ENCODE peak calls at places on chromosomes 13 and 19, in ten cellular contexts. A, D, X, V, G, U, Q, L, R and F are unnamed samples.

GRCh38 chr19:35249848-35250711 is 1.3 kb downstream of the LSR start:
- DNase-seq in Q (no peak), R (no peak), V (no peak), A (no peak), L (no peak), X (no peak), U (peak; percentile 76), G (peak; percentile 16), D (no peak), F (no peak)

GRCh38 chr19:51586103-51586728 is 15.1 kb downstream of the ZNF175 start:
- DNase-seq in X (no peak), D (no peak), L (no peak), U (no peak), R (no peak), V (no peak), G (no peak), Q (no peak), A (no peak), F (no peak)

GRCh38 chr19:16205205-16206045 is 7.7 kb downstream of the AP1M1 start:
- DNase-seq in X (peak; percentile 50), U (peak; percentile 51), D (no peak), V (no peak), G (no peak), A (no peak), Q (no peak), R (no peak), L (no peak), F (no peak)

GRCh38 chr19:2811735-2812413 is 7.8 kb upstream of the ZNF554 start:
- DNase-seq in X (no peak), U (no peak), D (no peak), G (no peak), R (no peak), A (no peak), Q (no peak), V (no peak), L (no peak), F (no peak)

GRCh38 chr13:59176775-59177174 is 987.0 kb downstream of the DIAPH3 start:
- DNase-seq in Q (no peak), A (peak; percentile 12), G (peak; percentile 16), V (no peak), X (no peak), U (no peak), R (no peak), D (no peak), L (no peak), F (no peak)

GRCh38 chr13:74047925-74048324 is 86.3 kb downstream of the KLF12 start:
- DNase-seq in R (no peak), L (no peak), Q (no peak), A (no peak), U (no peak), V (no peak), G (no peak), D (no peak), X (no peak), F (no peak)

GRCh38 chr13:64206430-64207225 is 2791.0 kb upstream of the PCDH20 start:
- DNase-seq in R (no peak), L (no peak), D (no peak), U (peak; percentile 59), Q (no peak), A (no peak), G (no peak), V (no peak), X (no peak), F (no peak)

GRCh38 chr19:13085673-13086072 is 17.0 kb downstream of the LYL1 start:
- DNase-seq in V (no peak), R (no peak), X (no peak), D (no peak), L (no peak), G (no peak), U (no peak), Q (no peak), A (no peak), F (no peak)

GRCh38 chr19:42109896-42110295 is 22.4 kb downstream of the POU2F2 start:
- DNase-seq in Q (no peak), L (no peak), G (no peak), A (no peak), V (no peak), U (no peak), R (no peak), D (no peak), X (no peak), F (no peak)

GRCh38 chr13:27965740-27966640 is 3.1 kb downstream of the CDX2 start:
- DNase-seq in R (no peak), D (no peak), L (no peak), V (peak; percentile 59), X (no peak), A (no peak), G (peak; percentile 37), Q (no peak), U (no peak), F (no peak)

GRCh38 chr19:3073931-3074595 is 11.8 kb upstream of the TLE5 start:
- DNase-seq in D (no peak), R (no peak), U (no peak), X (no peak), A (no peak), G (no peak), L (no peak), V (no peak), Q (no peak), F (no peak)

GRCh38 chr13:93328943-93329342 is 102.3 kb downstream of the GPC6 start:
- DNase-seq in U (no peak), X (no peak), L (no peak), G (no peak), D (no peak), Q (no peak), A (no peak), V (no peak), R (no peak), F (no peak)

GRCh38 chr13:44159633-44160279 is 213.9 kb upstream of the SERP2 start:
- DNase-seq in G (no peak), U (no peak), L (no peak), X (no peak), D (no peak), V (no peak), Q (no peak), A (no peak), R (no peak), F (no peak)

GRCh38 chr19:5804516-5805464 is at the start of gene NRTN:
- DNase-seq in X (no peak), Q (no peak), V (peak; percentile 63), R (peak; percentile 44), U (peak; percentile 82), L (no peak), A (peak; percentile 84), G (peak; percentile 85), D (peak; percentile 48), F (no peak)

GRCh38 chr19:19538077-19538764 is at the start of gene CILP2:
- DNase-seq in X (peak; percentile 49), R (peak; percentile 55), Q (no peak), L (no peak), G (peak; percentile 76), U (no peak), V (peak; percentile 93), A (peak; percentile 88), D (peak; percentile 87), F (no peak)

GRCh38 chr13:109747524-109747923 is 38.9 kb downstream of the IRS2 start:
- DNase-seq in X (no peak), G (no peak), R (no peak), L (no peak), U (no peak), Q (no peak), D (no peak), A (no peak), V (no peak), F (no peak)

GRCh38 chr19:55647732-55648656 is at the start of gene CCDC106:
- DNase-seq in R (peak; percentile 55), D (peak; percentile 81), L (peak; percentile 86), Q (peak; percentile 62), V (peak; percentile 79), G (peak; percentile 70), X (peak; percentile 74), U (peak; percentile 90), A (peak; percentile 68), F (peak; percentile 73)

GRCh38 chr19:38727306-38727867 is 16.9 kb downstream of the CAPN12 start:
- DNase-seq in L (no peak), Q (no peak), G (no peak), V (no peak), D (no peak), A (no peak), R (no peak), X (peak; percentile 11), U (peak; percentile 70), F (no peak)

GRCh38 chr13:99605417-99606321 is 104.4 kb downstream of the TM9SF2 start:
- DNase-seq in U (peak; percentile 89), X (peak; percentile 38), G (peak; percentile 60), A (peak; percentile 35), R (peak; percentile 57), Q (no peak), D (peak; percentile 44), V (peak; percentile 29), L (peak; percentile 49), F (peak; percentile 78)

GRCh38 chr13:71867101-71867814 is at the start of gene DACH1:
- DNase-seq in A (peak; percentile 90), R (peak; percentile 12), L (peak; percentile 40), Q (no peak), V (peak; percentile 70), X (peak; percentile 45), G (peak; percentile 53), U (peak; percentile 76), D (peak; percentile 46), F (peak; percentile 5)